ENCODE peak calls at places on chromosomes 16 and 17, in ten cellular contexts. F is RWPE1; J is activated CD4-positive, alpha-beta T cell treated with anti-CD3 and anti-CD28 coated beads, Interleukin-2, amount 10 ng/mL, durations not matched to agents 7 days and 5 days; W is KG1; M is NCI-H1105 treated with DMSO at 0.1 percent for 48 hours; R is left cardiac atrium; D is cardiac fibroblast; B is transverse colon; O is fibroblast of pulmonary artery; K is fibroblast of mammary gland. S is an unnamed sample.

GRCh38 chr17:73901661-73902415 is 257.6 kb upstream of the SDK2 start:
- DNase-seq in F (peak), J (peak), W (no peak), M (no peak), R (peak), D (no peak), B (peak), O (no peak), K (peak), S (no peak)

GRCh38 chr16:66223176-66223780 is 143.2 kb upstream of the CDH5 start:
- DNase-seq in F (no peak), J (no peak), W (no peak), M (no peak), R (peak), D (peak), B (no peak), O (peak), K (peak), S (peak)

GRCh38 chr16:68737046-68737729 is at the start of gene CDH1:
- DNase-seq in F (peak), J (peak), W (no peak), M (peak), R (no peak), D (no peak), B (peak), O (no peak), K (no peak), S (no peak)

GRCh38 chr16:31181102-31181830 is 1.3 kb downstream of the FUS start:
- DNase-seq in F (peak), J (peak), W (no peak), M (no peak), R (peak), D (peak), B (peak), O (peak), K (peak), S (no peak)

GRCh38 chr17:77420804-77421634 is 280.2 kb downstream of the SEC14L1 start:
- DNase-seq in F (peak), J (peak), W (no peak), M (peak), R (no peak), D (peak), B (peak), O (peak), K (peak), S (peak)

GRCh38 chr17:80633994-80634566 is 89.4 kb downstream of the RPTOR start:
- DNase-seq in F (no peak), J (no peak), W (no peak), M (no peak), R (no peak), D (no peak), B (no peak), O (no peak), K (no peak), S (no peak)

GRCh38 chr16:55467898-55468297 is 11.1 kb upstream of the MMP2 start:
- DNase-seq in F (no peak), J (no peak), W (no peak), M (no peak), R (no peak), D (no peak), B (no peak), O (no peak), K (no peak), S (no peak)

GRCh38 chr17:58568050-58568830 is 53.8 kb upstream of the MTMR4 start:
- DNase-seq in F (no peak), J (no peak), W (no peak), M (no peak), R (no peak), D (no peak), B (no peak), O (no peak), K (no peak), S (no peak)

GRCh38 chr17:70906808-70907207 is 737.5 kb downstream of the KCNJ2 start:
- DNase-seq in F (no peak), J (no peak), W (no peak), M (no peak), R (peak), D (peak), B (no peak), O (peak), K (peak), S (no peak)

GRCh38 chr17:4004517-4005295 is 40.5 kb upstream of the ATP2A3 start:
- DNase-seq in F (peak), J (peak), W (no peak), M (no peak), R (peak), D (peak), B (peak), O (peak), K (peak), S (no peak)

GRCh38 chr17:56638536-56639177 is 45.2 kb downstream of the NOG start:
- DNase-seq in F (no peak), J (no peak), W (no peak), M (no peak), R (no peak), D (no peak), B (no peak), O (no peak), K (peak), S (peak)

GRCh38 chr16:66606000-66606751 is 1.7 kb downstream of the CMTM3 start:
- DNase-seq in F (no peak), J (no peak), W (no peak), M (no peak), R (no peak), D (no peak), B (no peak), O (no peak), K (no peak), S (no peak)

GRCh38 chr17:64411999-64412771 is 21.5 kb upstream of the PECAM1 start:
- DNase-seq in F (no peak), J (no peak), W (peak), M (no peak), R (peak), D (peak), B (peak), O (peak), K (peak), S (no peak)

GRCh38 chr17:36094232-36094631 is 4.3 kb upstream of the CCL3 start:
- DNase-seq in F (no peak), J (no peak), W (no peak), M (no peak), R (no peak), D (no peak), B (no peak), O (no peak), K (no peak), S (no peak)

GRCh38 chr17:81427446-81428120 is 32.3 kb downstream of the BAHCC1 start:
- DNase-seq in F (no peak), J (no peak), W (no peak), M (peak), R (peak), D (no peak), B (peak), O (no peak), K (no peak), S (no peak)

GRCh38 chr17:58006563-58006923 is 503 bp downstream of the SRSF1 start:
- DNase-seq in F (no peak), J (peak), W (peak), M (peak), R (peak), D (peak), B (peak), O (peak), K (peak), S (peak)

GRCh38 chr16:48158296-48158695 is 2.5 kb upstream of the ABCC12 start:
- DNase-seq in F (peak), J (peak), W (no peak), M (no peak), R (no peak), D (peak), B (no peak), O (peak), K (peak), S (peak)

GRCh38 chr17:3812771-3813170 is 11.8 kb upstream of the ITGAE start:
- DNase-seq in F (peak), J (no peak), W (no peak), M (no peak), R (no peak), D (peak), B (no peak), O (peak), K (no peak), S (no peak)

S was measured in fibroblast of the conjunctiva.